ENCODE peak calls at places on chromosomes 7 and 10, in eight cellular contexts. Y is fibroblast of lung, M is nephron progenitor cell, D is upper lobe of right lung, G is SK-N-SH, P is hepatocyte, R is tibial artery, V is A549. U is an unnamed sample.
A peak's percentile ranks its signal among the peaks of the same experiment; 100 is the strongest.

GRCh38 chr10:104449402-104449801 is 95.8 kb downstream of the CFAP58 start:
- DNase-seq in Y (peak; percentile 73), M (no peak), D (no peak), G (no peak), P (no peak), R (no peak), V (no peak), U (no peak)

GRCh38 chr7:155009570-155010157 is 6.7 kb upstream of the PAXIP1 start:
- DNase-seq in Y (no peak), M (no peak), D (no peak), G (peak; percentile 37), P (no peak), R (no peak), V (peak; percentile 38), U (no peak)

GRCh38 chr7:124784879-124785818 is 19.6 kb upstream of the GPR37 start:
- DNase-seq in Y (peak; percentile 42), M (peak; percentile 60), D (no peak), G (peak; percentile 76), P (peak; percentile 74), R (no peak), V (peak; percentile 62), U (peak; percentile 63)

GRCh38 chr10:4450169-4450568 is 375.8 kb upstream of the AKR1E2 start:
- DNase-seq in Y (no peak), M (no peak), D (no peak), G (no peak), P (no peak), R (no peak), V (no peak), U (no peak)

GRCh38 chr7:111076205-111076604 is 14.7 kb upstream of the LRRN3 start:
- DNase-seq in Y (peak; percentile 98), M (no peak), D (no peak), G (no peak), P (no peak), R (no peak), V (no peak), U (peak; percentile 86)

GRCh38 chr10:129896231-129897150 is 67.6 kb downstream of the EBF3 start:
- DNase-seq in Y (no peak), M (no peak), D (no peak), G (no peak), P (no peak), R (no peak), V (no peak), U (no peak)

GRCh38 chr10:18104223-18104872 is 35.9 kb upstream of the CACNB2 start:
- DNase-seq in Y (peak; percentile 21), M (peak; percentile 63), D (peak; percentile 68), G (peak; percentile 34), P (peak; percentile 55), R (no peak), V (peak; percentile 52), U (peak; percentile 11)

GRCh38 chr10:109281347-109281746 is 642.0 kb downstream of the XPNPEP1 start:
- DNase-seq in Y (no peak), M (no peak), D (no peak), G (no peak), P (no peak), R (no peak), V (no peak), U (no peak)

GRCh38 chr7:87548123-87548919 is 52.4 kb downstream of the ABCB1 start:
- DNase-seq in Y (no peak), M (no peak), D (no peak), G (no peak), P (peak; percentile 41), R (no peak), V (no peak), U (no peak)

GRCh38 chr10:123512881-123513822 is 153.0 kb upstream of the GPR26 start:
- DNase-seq in Y (no peak), M (no peak), D (no peak), G (peak; percentile 55), P (no peak), R (peak; percentile 13), V (no peak), U (no peak)

GRCh38 chr10:132889556-132889955 is 52.8 kb downstream of the CFAP46 start:
- DNase-seq in Y (no peak), M (no peak), D (peak; percentile 18), G (no peak), P (no peak), R (peak; percentile 51), V (no peak), U (no peak)

GRCh38 chr10:79418886-79419595 is 26.4 kb downstream of the ZCCHC24 start:
- DNase-seq in Y (no peak), M (no peak), D (no peak), G (no peak), P (no peak), R (no peak), V (no peak), U (no peak)

GRCh38 chr7:31326416-31326815 is 14.1 kb downstream of the NEUROD6 start:
- DNase-seq in Y (no peak), M (no peak), D (no peak), G (no peak), P (no peak), R (no peak), V (no peak), U (no peak)

GRCh38 chr10:123721441-123722049 is 55.4 kb downstream of the GPR26 start:
- DNase-seq in Y (no peak), M (no peak), D (no peak), G (no peak), P (no peak), R (no peak), V (no peak), U (no peak)

GRCh38 chr10:26855186-26855585 is 5.6 kb downstream of the ABI1 start:
- DNase-seq in Y (peak; percentile 45), M (no peak), D (no peak), G (no peak), P (no peak), R (no peak), V (no peak), U (no peak)

GRCh38 chr7:40604601-40605438 is 470.0 kb downstream of the SUGCT start:
- DNase-seq in Y (peak; percentile 65), M (peak; percentile 65), D (peak; percentile 81), G (peak; percentile 61), P (peak; percentile 71), R (peak; percentile 76), V (peak; percentile 45), U (peak; percentile 27)

DNA sequence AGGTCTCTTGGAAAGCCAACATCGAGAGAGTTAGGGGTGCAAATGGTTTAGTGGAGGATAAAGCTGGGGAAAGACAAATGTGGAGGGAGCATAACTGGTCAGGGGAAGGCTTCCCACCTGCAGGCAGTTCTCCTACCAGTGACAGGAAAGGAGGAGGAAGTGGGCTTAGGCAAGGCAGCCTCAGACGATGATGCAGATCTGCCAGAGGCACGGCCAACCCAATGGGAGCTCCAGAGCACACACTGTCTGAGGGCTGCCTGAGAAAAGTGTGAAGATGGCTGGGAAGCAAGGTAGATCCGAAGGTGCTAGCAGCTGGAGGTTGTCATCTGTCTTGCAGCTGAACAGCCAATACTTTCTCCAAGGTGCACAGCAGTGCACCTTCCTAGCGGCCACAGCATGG is 178.8 kb downstream of the C7orf25 start:
- DNase-seq in Y (no peak), M (no peak), D (no peak), G (no peak), P (no peak), R (no peak), V (no peak), U (no peak)
- TF ChIP-seq CTCF in Y (no peak), M (no peak), D (no peak), G (no peak), P (no peak), R (no peak), V (no peak), U (no peak)

DNA sequence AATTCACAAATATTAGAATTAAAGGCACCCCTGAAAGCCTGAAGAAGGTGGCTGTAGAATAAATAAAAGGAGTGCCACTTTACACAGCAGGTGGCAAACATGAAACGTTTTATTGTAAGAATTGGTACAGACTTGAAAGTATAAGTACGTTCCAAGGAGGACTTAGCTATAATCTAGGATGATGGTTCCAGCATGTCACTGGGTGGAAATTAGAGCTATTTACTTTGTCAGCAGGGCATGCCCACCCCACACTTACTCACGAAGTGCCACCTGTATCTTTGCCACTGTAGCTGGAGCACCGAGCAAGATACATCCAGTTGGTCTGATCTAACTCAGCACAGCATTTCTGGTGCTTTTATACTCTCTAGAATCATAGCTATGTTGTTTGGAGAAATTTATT is 97.8 kb downstream of the GRM8 start:
- DNase-seq in Y (no peak), M (no peak), D (no peak), G (no peak), P (no peak), R (no peak), V (no peak), U (no peak)
- TF ChIP-seq CTCF in Y (no peak), M (no peak), D (no peak), G (no peak), P (no peak), R (no peak), V (no peak), U (no peak)

DNA sequence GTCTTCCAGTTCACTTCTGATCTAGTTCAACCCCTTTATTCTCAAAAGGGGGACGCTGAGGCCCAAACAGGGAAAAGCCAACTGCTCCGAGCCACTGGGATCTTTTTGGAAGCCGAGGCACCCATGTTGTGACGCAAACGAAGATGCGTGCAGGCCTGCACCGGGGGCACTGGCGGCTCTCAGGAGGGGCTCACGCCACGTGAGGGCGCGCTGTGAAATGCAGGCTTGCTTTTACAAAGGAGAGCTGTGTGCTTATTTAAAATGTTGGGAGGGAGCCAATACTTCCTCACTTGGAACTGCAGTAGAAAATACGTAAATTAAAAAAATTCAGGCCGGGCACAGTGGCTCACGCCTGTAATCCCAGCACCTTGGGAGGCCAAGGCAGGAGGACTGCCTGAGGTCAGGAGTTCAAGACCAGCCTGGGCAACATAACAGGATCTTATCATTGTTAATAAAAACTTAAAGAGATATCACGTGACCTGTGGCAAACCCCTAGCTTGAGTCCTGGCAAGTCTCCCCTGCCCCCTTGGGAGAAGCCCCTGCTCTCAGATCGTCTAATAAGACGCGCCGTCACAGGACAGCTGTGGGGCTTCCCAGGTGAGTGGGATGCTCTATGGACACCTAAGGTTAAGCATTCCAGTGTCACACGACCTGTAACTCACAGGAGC is 16.3 kb downstream of the BRI3 start:
- DNase-seq in Y (no peak), M (no peak), D (no peak), G (no peak), P (no peak), R (no peak), V (no peak), U (no peak)
- TF ChIP-seq CTCF in Y (no peak), M (no peak), D (no peak), G (no peak), P (no peak), R (no peak), V (no peak), U (peak; percentile 20)

GRCh38 chr10:34223658-34224057 is 591.4 kb downstream of the PARD3 start:
- DNase-seq in Y (no peak), M (no peak), D (no peak), G (no peak), P (no peak), R (no peak), V (no peak), U (no peak)
- TF ChIP-seq CTCF in Y (no peak), M (no peak), D (no peak), G (no peak), P (no peak), R (no peak), V (peak; percentile 25), U (no peak)

GRCh38 chr7:123692471-123692877 is 36.8 kb downstream of the LMOD2 start:
- DNase-seq in Y (no peak), M (peak; percentile 8), D (no peak), G (no peak), P (no peak), R (no peak), V (no peak), U (no peak)
- TF ChIP-seq CTCF in Y (no peak), M (no peak), D (no peak), G (no peak), P (no peak), R (no peak), V (no peak), U (no peak)

U was measured in astrocyte of the cerebellum.